ENCODE peak calls at places on chromosome 14, in nine cellular contexts. C is K562, O is tibial artery, A is mammary epithelial cell, M is HepG2, P is body of pancreas, X is left ventricle myocardium inferior, V is heart left ventricle, I is uterus. Y is an unnamed sample.
A peak's percentile ranks its signal among the peaks of the same experiment; 100 is the strongest.

GRCh38 chr14:64549805-64550538 is at the start of gene PPP1R36:
- DNase-seq in O (no peak), V (peak; percentile 27), A (no peak), P (peak; percentile 62), M (no peak), X (peak; percentile 34), C (no peak), I (no peak), Y (peak; percentile 41)

GRCh38 chr14:93830753-93831461 is 42.6 kb upstream of the PRIMA1 start:
- DNase-seq in X (no peak), V (no peak), I (no peak), P (no peak), O (no peak), A (no peak), C (no peak), M (no peak), Y (no peak)

GRCh38 chr14:70022771-70023445 is 143.7 kb downstream of the SMOC1 start:
- DNase-seq in V (no peak), A (peak; percentile 57), X (no peak), O (no peak), M (no peak), I (no peak), P (no peak), C (no peak), Y (no peak)

GRCh38 chr14:104664107-104664506 is 25.3 kb upstream of the INF2 start:
- DNase-seq in P (no peak), V (no peak), I (no peak), C (no peak), X (no peak), A (no peak), O (no peak), M (no peak), Y (no peak)

GRCh38 chr14:64786296-64787149 is 82.3 kb downstream of the PLEKHG3 start:
- DNase-seq in O (no peak), A (no peak), X (no peak), P (no peak), V (peak; percentile 38), I (no peak), C (no peak), M (no peak), Y (no peak)

GRCh38 chr14:63759454-63759853 is 31.6 kb upstream of the SGPP1 start:
- DNase-seq in O (no peak), V (peak; percentile 8), P (no peak), M (no peak), I (no peak), X (no peak), C (no peak), A (no peak), Y (no peak)

GRCh38 chr14:72657214-72657921 is 236.5 kb downstream of the DPF3 start:
- DNase-seq in O (no peak), I (no peak), X (no peak), V (no peak), A (no peak), C (no peak), P (no peak), M (no peak), Y (no peak)

GRCh38 chr14:79587194-79587593 is 624.1 kb downstream of the DIO2 start:
- DNase-seq in C (no peak), I (no peak), P (no peak), A (no peak), V (no peak), O (no peak), M (no peak), X (no peak), Y (no peak)

GRCh38 chr14:65748796-65749195 is 336.3 kb downstream of the FUT8 start:
- DNase-seq in C (no peak), A (no peak), P (no peak), I (no peak), O (no peak), V (no peak), M (no peak), X (no peak), Y (no peak)

GRCh38 chr14:52400846-52401245 is 86.7 kb downstream of the PTGER2 start:
- DNase-seq in X (no peak), A (no peak), I (no peak), V (no peak), C (no peak), P (no peak), M (no peak), O (no peak), Y (no peak)

GRCh38 chr14:29643415-29644206 is 284.0 kb downstream of the PRKD1 start:
- DNase-seq in C (peak; percentile 10), O (no peak), M (no peak), P (no peak), I (no peak), V (no peak), X (no peak), A (peak; percentile 16), Y (no peak)

GRCh38 chr14:56087824-56088571 is 30.2 kb upstream of the PELI2 start:
- DNase-seq in V (no peak), X (no peak), O (no peak), C (no peak), M (no peak), A (no peak), P (no peak), I (no peak), Y (no peak)

GRCh38 chr14:101875726-101876268 is 88.6 kb upstream of the DYNC1H1 start:
- DNase-seq in A (no peak), I (no peak), O (no peak), P (no peak), M (no peak), X (no peak), C (no peak), V (no peak), Y (no peak)
- H3K4me3 ChIP-seq in A (no peak overlapping the region), I (no peak overlapping the region), O (no peak overlapping the region), P (no peak overlapping the region), M (no peak overlapping the region), X (peak overlapping the region; percentile 23), C (no peak overlapping the region), V (no peak overlapping the region), Y (no peak overlapping the region)

DNA sequence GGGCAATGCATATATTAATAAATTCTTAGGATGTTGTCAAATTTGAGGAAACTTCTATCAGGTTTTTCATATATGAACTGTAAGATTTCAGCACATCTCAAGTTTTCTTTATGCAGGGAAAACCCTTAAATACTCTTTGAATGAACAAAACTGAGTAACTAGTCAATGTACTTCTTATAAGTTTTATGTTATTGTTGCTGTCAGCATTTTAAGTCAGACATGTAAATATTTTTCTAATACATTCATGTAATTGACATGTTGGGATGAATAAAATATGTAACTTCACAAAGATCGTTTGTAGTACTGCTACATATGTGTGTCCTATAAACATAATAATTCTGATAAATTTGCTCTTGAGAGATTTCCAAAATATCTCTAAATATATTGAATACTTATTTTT is 109.6 kb downstream of the BMP4 start:
- DNase-seq in A (no peak), M (no peak), C (no peak), O (no peak), P (no peak), I (no peak), X (no peak), V (no peak), Y (no peak)
- H3K27ac ChIP-seq in A (no peak overlapping the region), M (no peak overlapping the region), C (no peak overlapping the region), O (no peak overlapping the region), P (no peak overlapping the region), I (no peak overlapping the region), X (no peak overlapping the region), V (no peak overlapping the region), Y (no peak overlapping the region)

GRCh38 chr14:89721991-89722390 is 232.5 kb downstream of the EFCAB11 start:
- DNase-seq in X (no peak), P (peak; percentile 11), O (no peak), V (no peak), M (no peak), C (no peak), A (no peak), I (no peak), Y (no peak)

GRCh38 chr14:89720076-89720687 is 234.3 kb downstream of the EFCAB11 start:
- DNase-seq in O (no peak), M (no peak), X (no peak), P (no peak), V (no peak), C (no peak), A (no peak), I (no peak), Y (no peak)

GRCh38 chr14:89720741-89721315 is 233.7 kb downstream of the EFCAB11 start:
- DNase-seq in A (no peak), P (peak; percentile 56), M (no peak), O (peak; percentile 47), V (peak; percentile 30), C (no peak), I (peak; percentile 16), X (peak; percentile 23), Y (peak; percentile 54)

GRCh38 chr14:89721330-89721729 is 233.2 kb downstream of the EFCAB11 start:
- DNase-seq in A (no peak), X (no peak), C (no peak), M (no peak), O (no peak), I (no peak), V (no peak), P (no peak), Y (no peak)

GRCh38 chr14:89723930-89724915 is 230.3 kb downstream of the EFCAB11 start:
- DNase-seq in M (no peak), A (no peak), X (no peak), C (no peak), P (no peak), I (no peak), O (no peak), V (no peak), Y (no peak)
- H3K4me3 ChIP-seq in M (no peak overlapping the region), A (peak overlapping the region; percentile 26), X (peak overlapping the region; percentile 10), C (no peak overlapping the region), P (no peak overlapping the region), I (peak overlapping the region; percentile 11), O (peak overlapping the region; percentile 41), V (no peak overlapping the region), Y (peak overlapping the region; percentile 33)

GRCh38 chr14:24398943-24399801 is at the start of gene NYNRIN:
- DNase-seq in P (peak; percentile 38), A (no peak), C (peak; percentile 51), M (no peak), V (no peak), O (peak; percentile 50), X (peak; percentile 78), I (peak; percentile 62), Y (peak; percentile 76)
- H3K27ac ChIP-seq in P (peak within 1 kb of the TSS; percentile 43), A (no peak within 1 kb of the TSS), C (no peak within 1 kb of the TSS), M (no peak within 1 kb of the TSS), V (peak within 1 kb of the TSS; percentile 58), O (peak within 1 kb of the TSS; percentile 66), X (peak within 1 kb of the TSS; percentile 87), I (peak within 1 kb of the TSS; percentile 91), Y (peak within 1 kb of the TSS; percentile 25)

GRCh38 chr14:54589843-54590242 is 22.9 kb downstream of the SAMD4A start:
- DNase-seq in C (no peak), O (no peak), V (no peak), I (no peak), A (no peak), X (no peak), M (no peak), P (no peak), Y (no peak)
- H3K4me3 ChIP-seq in C (no peak overlapping the region), O (no peak overlapping the region), V (no peak overlapping the region), I (no peak overlapping the region), A (no peak overlapping the region), X (no peak overlapping the region), M (no peak overlapping the region), P (no peak overlapping the region), Y (no peak overlapping the region)

GRCh38 chr14:75139185-75139584 is 12.3 kb upstream of the NEK9 start:
- DNase-seq in X (no peak), O (no peak), C (no peak), I (no peak), P (no peak), A (no peak), V (no peak), M (no peak), Y (no peak)
- H3K27ac ChIP-seq in X (peak overlapping the region; percentile 54), O (no peak overlapping the region), C (no peak overlapping the region), I (no peak overlapping the region), P (peak overlapping the region; percentile 35), A (no peak overlapping the region), V (no peak overlapping the region), M (no peak overlapping the region), Y (peak overlapping the region; percentile 46)

GRCh38 chr14:34997762-34998161 is 15.0 kb downstream of the SRP54 start:
- DNase-seq in A (no peak), M (no peak), V (no peak), C (no peak), P (no peak), X (no peak), O (no peak), I (no peak), Y (no peak)
- H3K4me3 ChIP-seq in A (no peak overlapping the region), M (no peak overlapping the region), V (no peak overlapping the region), C (no peak overlapping the region), P (no peak overlapping the region), X (no peak overlapping the region), O (no peak overlapping the region), I (no peak overlapping the region), Y (no peak overlapping the region)

Y was measured in psoas muscle.